ENCODE peak calls at places on chromosomes 6 and 20, in ten cellular contexts. N, E, S, Y, C, K, H, J, L and U are unnamed samples. For H3K9me3 and H3K36me3, the result is how much of the 10 kb centered on the place peaks cover.

GRCh38 chr6:89284963-89285735 is 29.9 kb downstream of the GABRR2 start:
- DNase-seq in N (no peak), E (no peak), S (no peak), Y (no peak), C (no peak), K (no peak), H (no peak), J (no peak), L (no peak), U (no peak)

GRCh38 chr6:27312146-27312949 is at the start of gene POM121L2:
- DNase-seq in N (peak), E (peak), S (peak), Y (peak), C (peak), K (peak), H (peak), J (peak), L (no peak), U (no peak)

GRCh38 chr6:32369678-32370077 is 2.0 kb downstream of the TSBP1 start:
- DNase-seq in N (no peak), E (peak), S (no peak), Y (no peak), C (no peak), K (no peak), H (no peak), J (peak), L (no peak), U (no peak)

GRCh38 chr6:2999005-2999620 is 581 bp upstream of the NQO2 start:
- DNase-seq in N (peak), E (peak), S (no peak), Y (no peak), C (no peak), K (no peak), H (peak), J (peak), L (no peak), U (no peak)

GRCh38 chr6:155483858-155484257 is 28.2 kb upstream of the NOX3 start:
- DNase-seq in N (no peak), E (peak), S (no peak), Y (no peak), C (no peak), K (no peak), H (no peak), J (no peak), L (no peak), U (no peak)

GRCh38 chr6:170149681-170150589 is 140.9 kb downstream of the DLL1 start:
- DNase-seq in N (no peak), E (no peak), S (no peak), Y (peak), C (no peak), K (no peak), H (no peak), J (no peak), L (no peak), U (no peak)

GRCh38 chr6:25122622-25123237 is 156.4 kb upstream of the CARMIL1 start:
- DNase-seq in N (no peak), E (no peak), S (no peak), Y (no peak), C (no peak), K (no peak), H (no peak), J (peak), L (no peak), U (no peak)

GRCh38 chr20:10939297-10939949 is 265.6 kb upstream of the JAG1 start:
- DNase-seq in N (no peak), E (peak), S (no peak), Y (no peak), C (no peak), K (no peak), H (no peak), J (peak), L (no peak), U (no peak)

GRCh38 chr6:119758385-119758784 is 408.8 kb upstream of the MAN1A1 start:
- DNase-seq in N (no peak), E (no peak), S (no peak), Y (no peak), C (no peak), K (no peak), H (no peak), J (no peak), L (no peak), U (no peak)

GRCh38 chr20:18056174-18057105 is 1.3 kb downstream of the OVOL2 start:
- DNase-seq in N (peak), E (no peak), S (no peak), Y (peak), C (no peak), K (peak), H (no peak), J (peak), L (no peak), U (no peak)

GRCh38 chr6:27503436-27504030 is 30.6 kb upstream of the ZNF184 start:
- DNase-seq in N (peak), E (peak), S (peak), Y (no peak), C (peak), K (peak), H (peak), J (peak), L (peak), U (peak)

GRCh38 chr6:44024597-44025219 is 102.5 kb downstream of the MRPL14 start:
- DNase-seq in N (peak), E (no peak), S (peak), Y (no peak), C (no peak), K (no peak), H (no peak), J (no peak), L (no peak), U (no peak)

GRCh38 chr6:45293306-45293705 is 34.8 kb upstream of the RUNX2 start:
- DNase-seq in N (no peak), E (no peak), S (no peak), Y (no peak), C (peak), K (no peak), H (no peak), J (no peak), L (no peak), U (no peak)

GRCh38 chr20:53889411-53890148 is 180.8 kb downstream of the BCAS1 start:
- DNase-seq in N (no peak), E (no peak), S (no peak), Y (no peak), C (no peak), K (no peak), H (no peak), J (no peak), L (no peak), U (no peak)

DNA sequence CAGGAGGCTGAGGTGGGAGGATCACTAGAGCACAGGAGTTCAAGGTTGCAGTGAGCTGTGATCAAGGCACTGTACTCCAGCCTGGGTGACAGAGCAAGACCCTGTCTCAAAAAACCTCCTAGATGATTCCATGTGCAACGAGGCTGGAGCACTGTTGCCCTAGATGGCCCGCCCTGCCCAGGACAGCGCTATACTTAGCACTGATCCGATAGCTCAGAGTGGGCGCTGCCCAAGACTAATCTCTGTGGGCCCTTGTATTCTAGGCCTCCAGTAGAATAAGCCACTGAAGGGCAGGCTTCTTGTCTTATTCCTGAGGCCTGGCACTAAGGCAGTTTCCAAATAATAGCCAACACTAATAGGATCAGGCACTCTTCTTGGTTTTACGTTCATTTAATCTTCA is 41.0 kb downstream of the STK35 start:
- DNase-seq in N (no peak), E (no peak), S (no peak), Y (no peak), C (no peak), K (no peak), H (no peak), J (no peak), L (no peak), U (peak)
- H3K4me3 ChIP-seq in N (no peak), E (no peak), S (no peak), Y (no peak), C (no peak), K (no peak), H (no peak), J (no peak), L (no peak), U (no peak)

GRCh38 chr6:137655291-137655690 is 161.1 kb upstream of the OLIG3 start:
- DNase-seq in N (no peak), E (no peak), S (no peak), Y (no peak), C (no peak), K (no peak), H (no peak), J (no peak), L (no peak), U (no peak)

GRCh38 chr6:137653698-137654059 is 159.5 kb upstream of the OLIG3 start:
- DNase-seq in N (no peak), E (no peak), S (no peak), Y (no peak), C (no peak), K (no peak), H (no peak), J (no peak), L (no peak), U (no peak)

GRCh38 chr6:137652961-137653697 is 158.9 kb upstream of the OLIG3 start:
- DNase-seq in N (no peak), E (no peak), S (no peak), Y (no peak), C (no peak), K (no peak), H (no peak), J (no peak), L (no peak), U (no peak)

GRCh38 chr6:137656735-137657134 is 162.5 kb upstream of the OLIG3 start:
- DNase-seq in N (no peak), E (no peak), S (no peak), Y (no peak), C (no peak), K (no peak), H (no peak), J (no peak), L (no peak), U (no peak)

GRCh38 chr6:137654365-137654981 is 160.3 kb upstream of the OLIG3 start:
- DNase-seq in N (no peak), E (no peak), S (no peak), Y (no peak), C (no peak), K (no peak), H (no peak), J (no peak), L (no peak), U (no peak)
- H3K9me3 ChIP-seq in N (under half), E (under half), S (under half), Y (under half), C (under half), K (under half), H (under half), J (under half), L (under half), U (under half)

GRCh38 chr20:32515631-32516101 is 69.5 kb downstream of the NOL4L start:
- DNase-seq in N (no peak), E (no peak), S (no peak), Y (no peak), C (no peak), K (no peak), H (no peak), J (no peak), L (no peak), U (peak)

GRCh38 chr20:32513031-32513866 is 71.9 kb downstream of the NOL4L start:
- DNase-seq in N (no peak), E (no peak), S (no peak), Y (no peak), C (no peak), K (no peak), H (no peak), J (no peak), L (no peak), U (no peak)

GRCh38 chr20:32516583-32516982 is 68.5 kb downstream of the NOL4L start:
- DNase-seq in N (no peak), E (no peak), S (no peak), Y (no peak), C (no peak), K (no peak), H (no peak), J (no peak), L (no peak), U (no peak)

GRCh38 chr20:32516985-32517873 is 67.9 kb downstream of the NOL4L start:
- DNase-seq in N (no peak), E (no peak), S (no peak), Y (no peak), C (no peak), K (peak), H (no peak), J (no peak), L (no peak), U (no peak)

GRCh38 chr20:32514760-32515159 is 70.4 kb downstream of the NOL4L start:
- DNase-seq in N (no peak), E (no peak), S (no peak), Y (peak), C (no peak), K (no peak), H (no peak), J (no peak), L (no peak), U (no peak)
- H3K36me3 ChIP-seq in N (under half), E (under half), S (under half), Y (under half), C (under half), K (under half), H (under half), J (under half), L (under half), U (under half)

DNA sequence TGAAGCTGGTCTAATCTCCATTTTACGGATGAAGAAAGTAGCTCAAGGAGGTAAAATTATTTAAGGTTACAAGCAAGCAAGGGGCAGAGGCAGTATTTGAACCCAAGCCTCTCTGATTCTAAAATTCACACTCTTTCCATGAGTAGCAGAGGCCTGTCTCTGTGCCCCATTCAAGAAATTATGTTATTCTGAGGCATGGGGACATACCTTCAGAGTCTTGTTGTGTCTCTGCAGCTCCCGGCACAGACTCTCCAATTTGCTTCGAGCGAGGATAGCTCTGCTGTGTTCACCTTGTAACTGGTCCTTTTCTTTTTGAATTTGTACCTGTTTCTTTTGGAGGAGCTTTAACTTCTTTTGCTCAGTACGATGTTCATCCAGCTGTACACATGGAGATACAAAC is 21.5 kb downstream of the TXLNB start:
- DNase-seq in N (no peak), E (no peak), S (no peak), Y (no peak), C (no peak), K (no peak), H (no peak), J (no peak), L (no peak), U (no peak)
- H3K4me3 ChIP-seq in N (no peak), E (no peak), S (no peak), Y (no peak), C (no peak), K (no peak), H (no peak), J (no peak), L (no peak), U (no peak)

GRCh38 chr6:108001696-108002231 is 43.8 kb upstream of the SEC63 start:
- DNase-seq in N (no peak), E (no peak), S (no peak), Y (no peak), C (no peak), K (no peak), H (no peak), J (no peak), L (no peak), U (no peak)
- H3K9me3 ChIP-seq in N (under half), E (under half), S (under half), Y (under half), C (under half), K (under half), H (under half), J (under half), L (under half), U (under half)

DNA sequence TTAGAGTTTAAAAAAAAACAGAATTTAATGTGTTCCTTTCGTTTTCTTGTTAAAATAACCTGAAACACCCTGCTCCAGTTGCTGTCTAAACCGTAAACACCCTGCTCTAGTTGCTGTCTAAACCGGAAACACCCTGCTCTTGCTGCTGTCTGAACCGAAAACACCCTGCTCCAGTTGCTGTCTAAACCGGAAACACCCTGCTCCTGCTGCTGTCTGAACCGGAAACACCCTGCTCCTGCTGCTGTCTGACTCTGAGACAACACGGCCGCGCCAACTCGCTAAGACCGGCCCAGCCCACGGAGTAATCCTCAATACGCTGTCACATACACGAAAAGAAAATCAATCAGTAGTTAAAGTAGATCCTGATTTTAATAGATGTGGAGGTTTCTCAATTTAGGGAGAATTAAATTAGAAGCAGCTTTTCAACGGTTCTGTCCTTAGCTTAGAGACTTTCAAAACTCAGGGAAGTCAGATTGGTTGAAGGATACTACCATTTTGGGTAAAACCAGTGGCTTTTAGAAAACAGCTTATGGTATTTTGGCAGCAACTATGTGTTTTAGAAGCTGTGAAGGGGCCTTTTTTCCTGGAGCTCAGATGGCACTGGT is 98.3 kb downstream of the RAMACL start:
- DNase-seq in N (peak), E (no peak), S (no peak), Y (no peak), C (peak), K (no peak), H (peak), J (no peak), L (peak), U (peak)
- H3K36me3 ChIP-seq in N (under half), E (under half), S (under half), Y (half or more), C (under half), K (under half), H (under half), J (under half), L (under half), U (under half)

DNA sequence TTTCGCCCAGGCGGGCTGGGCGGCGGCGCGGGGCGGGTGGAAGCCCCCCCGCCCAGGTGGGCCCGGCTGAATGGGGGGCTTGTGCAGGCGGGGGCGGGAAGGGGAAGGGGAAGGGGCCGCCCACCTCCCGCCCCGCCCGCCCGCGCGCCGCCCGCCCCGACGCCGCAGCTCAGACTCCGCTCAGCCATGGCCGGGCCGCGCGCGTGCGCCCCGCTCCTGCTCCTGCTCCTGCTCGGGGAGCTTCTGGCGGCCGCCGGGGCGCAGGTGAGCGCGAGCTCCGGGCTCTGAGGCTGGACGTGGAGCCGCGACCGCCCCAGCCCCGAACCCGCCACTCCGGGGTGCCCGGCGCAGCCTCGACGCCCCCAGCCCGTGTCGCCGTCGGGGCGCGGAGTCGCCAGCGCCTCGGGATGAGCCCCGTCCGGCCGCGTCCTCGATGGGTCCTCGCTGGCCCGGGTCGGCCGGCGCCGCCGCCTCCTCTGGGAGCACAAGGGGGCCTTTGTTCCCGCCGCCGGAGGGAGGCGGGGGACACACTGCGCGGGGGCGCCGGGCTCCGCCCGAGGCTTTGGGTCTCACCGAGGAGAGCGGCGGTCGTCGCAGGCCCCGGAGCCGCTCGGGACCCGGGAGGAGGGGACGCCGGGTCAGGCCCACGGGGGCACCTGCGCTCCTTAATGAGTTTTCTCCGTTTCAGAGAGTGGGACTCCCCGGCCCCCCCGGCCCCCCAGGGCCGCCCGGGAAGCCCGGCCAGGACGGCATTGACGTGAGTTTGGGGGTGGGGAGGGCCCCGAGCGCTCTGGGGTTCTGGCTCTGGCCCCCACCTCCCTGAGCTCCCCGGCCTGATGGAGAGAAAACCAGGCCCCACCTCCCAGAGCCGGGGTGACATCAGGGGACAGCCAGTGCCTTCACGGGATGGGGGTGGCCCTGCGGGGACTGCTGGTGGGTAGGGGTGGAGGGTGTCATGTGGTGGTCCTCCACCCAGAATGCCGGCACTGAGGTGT is at the start of gene COL9A3:
- DNase-seq in N (no peak), E (no peak), S (no peak), Y (peak), C (no peak), K (peak), H (no peak), J (no peak), L (no peak), U (no peak)
- H3K4me3 ChIP-seq in N (peak), E (no peak), S (peak), Y (no peak), C (no peak), K (peak), H (peak), J (peak), L (peak), U (no peak)

GRCh38 chr6:47509937-47510336 is 32.3 kb downstream of the CD2AP start:
- DNase-seq in N (no peak), E (no peak), S (no peak), Y (no peak), C (no peak), K (no peak), H (no peak), J (no peak), L (no peak), U (no peak)
- H3K9me3 ChIP-seq in N (under half), E (under half), S (under half), Y (under half), C (under half), K (under half), H (under half), J (under half), L (under half), U (under half)

DNA sequence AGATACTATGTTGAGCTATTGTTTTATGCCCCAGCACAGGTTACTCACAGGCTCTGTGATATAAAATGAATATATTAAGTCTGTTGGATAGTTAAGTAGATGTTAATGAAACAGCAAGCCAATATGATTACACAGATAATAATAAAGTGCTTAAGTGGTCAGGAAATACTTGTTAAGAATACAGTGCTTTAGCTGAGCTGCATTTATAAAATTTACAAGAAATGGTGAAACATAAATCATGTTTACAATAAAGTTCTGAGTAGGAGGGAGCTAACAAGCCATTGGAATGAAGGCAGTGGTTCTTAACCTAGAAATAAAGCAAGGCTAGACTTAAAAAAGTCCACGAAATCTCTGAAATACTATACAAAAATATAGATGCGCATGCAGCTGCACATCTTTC is 87.4 kb downstream of the COL9A1 start:
- DNase-seq in N (no peak), E (no peak), S (no peak), Y (no peak), C (no peak), K (no peak), H (no peak), J (no peak), L (no peak), U (no peak)
- H3K36me3 ChIP-seq in N (under half), E (under half), S (under half), Y (under half), C (under half), K (under half), H (under half), J (under half), L (under half), U (under half)